ENCODE peak calls at places on chromosomes 5 and 9, in seven cellular contexts. One of them, this sample, is unnamed. For H3K36me3, the result is how much of the 10 kb centered on the place peaks cover.

GRCh38 chr5:134833340-134834032 is 12.3 kb upstream of the C5orf24 start:
- DNase-seq in astrocyte: peak
- DNase-seq in GM23338: no peak
- DNase-seq in CD8-positive, alpha-beta T cell: no peak
- DNase-seq in psoas muscle: no peak
- DNase-seq in PC-9: no peak
- DNase-seq in brain microvascular endothelial cell: peak
- DNase-seq in this sample: no peak

GRCh38 chr9:111348821-111349271 is 18.8 kb upstream of the OR2K2 start:
- DNase-seq in brain microvascular endothelial cell: peak
- DNase-seq in PC-9: peak
- DNase-seq in CD8-positive, alpha-beta T cell: no peak
- DNase-seq in GM23338: no peak
- DNase-seq in psoas muscle: no peak
- DNase-seq in astrocyte: no peak
- DNase-seq in this sample: no peak

GRCh38 chr9:2127486-2127885 is 112.3 kb downstream of the SMARCA2 start:
- DNase-seq in astrocyte: peak
- DNase-seq in GM23338: no peak
- DNase-seq in CD8-positive, alpha-beta T cell: no peak
- DNase-seq in brain microvascular endothelial cell: peak
- DNase-seq in psoas muscle: no peak
- DNase-seq in PC-9: no peak
- DNase-seq in this sample: no peak

GRCh38 chr5:84623034-84623433 is 238.4 kb upstream of the EDIL3 start:
- DNase-seq in GM23338: no peak
- DNase-seq in astrocyte: peak
- DNase-seq in psoas muscle: no peak
- DNase-seq in CD8-positive, alpha-beta T cell: no peak
- DNase-seq in brain microvascular endothelial cell: no peak
- DNase-seq in PC-9: no peak
- DNase-seq in this sample: no peak

GRCh38 chr5:80607832-80608231 is 37.8 kb upstream of the ANKRD34B start:
- DNase-seq in CD8-positive, alpha-beta T cell: no peak
- DNase-seq in psoas muscle: no peak
- DNase-seq in GM23338: no peak
- DNase-seq in brain microvascular endothelial cell: no peak
- DNase-seq in astrocyte: no peak
- DNase-seq in PC-9: no peak
- DNase-seq in this sample: no peak

GRCh38 chr5:114435220-114435481 is 73.3 kb downstream of the KCNN2 start:
- DNase-seq in brain microvascular endothelial cell: no peak
- DNase-seq in PC-9: no peak
- DNase-seq in psoas muscle: no peak
- DNase-seq in astrocyte: no peak
- DNase-seq in CD8-positive, alpha-beta T cell: no peak
- DNase-seq in GM23338: no peak
- DNase-seq in this sample: no peak

GRCh38 chr9:102518324-102518723 is 476.8 kb upstream of the CYLC2 start:
- DNase-seq in psoas muscle: no peak
- DNase-seq in brain microvascular endothelial cell: no peak
- DNase-seq in PC-9: no peak
- DNase-seq in CD8-positive, alpha-beta T cell: no peak
- DNase-seq in GM23338: no peak
- DNase-seq in astrocyte: no peak
- DNase-seq in this sample: no peak

GRCh38 chr9:11663913-11664312 is 1029.3 kb upstream of the TYRP1 start:
- DNase-seq in CD8-positive, alpha-beta T cell: no peak
- DNase-seq in PC-9: no peak
- DNase-seq in brain microvascular endothelial cell: no peak
- DNase-seq in GM23338: no peak
- DNase-seq in psoas muscle: no peak
- DNase-seq in astrocyte: no peak
- DNase-seq in this sample: no peak

GRCh38 chr9:133889498-133890301 is 102.4 kb downstream of the VAV2 start:
- DNase-seq in CD8-positive, alpha-beta T cell: no peak
- DNase-seq in PC-9: no peak
- DNase-seq in brain microvascular endothelial cell: no peak
- DNase-seq in astrocyte: peak
- DNase-seq in psoas muscle: no peak
- DNase-seq in GM23338: no peak
- DNase-seq in this sample: peak

GRCh38 chr9:77731930-77732329 is 83.8 kb upstream of the GNA14 start:
- DNase-seq in brain microvascular endothelial cell: no peak
- DNase-seq in CD8-positive, alpha-beta T cell: no peak
- DNase-seq in GM23338: no peak
- DNase-seq in PC-9: no peak
- DNase-seq in astrocyte: no peak
- DNase-seq in psoas muscle: no peak
- DNase-seq in this sample: peak

GRCh38 chr5:97644896-97645295 is 461.8 kb upstream of the RIOK2 start:
- DNase-seq in PC-9: no peak
- DNase-seq in brain microvascular endothelial cell: no peak
- DNase-seq in GM23338: no peak
- DNase-seq in astrocyte: no peak
- DNase-seq in psoas muscle: no peak
- DNase-seq in CD8-positive, alpha-beta T cell: no peak
- DNase-seq in this sample: no peak

GRCh38 chr5:10607666-10608442 is 44.0 kb downstream of the ANKRD33B start:
- DNase-seq in brain microvascular endothelial cell: peak
- DNase-seq in PC-9: no peak
- DNase-seq in GM23338: peak
- DNase-seq in psoas muscle: peak
- DNase-seq in CD8-positive, alpha-beta T cell: no peak
- DNase-seq in astrocyte: peak
- DNase-seq in this sample: no peak

GRCh38 chr9:32873546-32873945 is 90.2 kb downstream of the TMEM215 start:
- DNase-seq in brain microvascular endothelial cell: no peak
- DNase-seq in psoas muscle: no peak
- DNase-seq in GM23338: no peak
- DNase-seq in PC-9: no peak
- DNase-seq in astrocyte: no peak
- DNase-seq in CD8-positive, alpha-beta T cell: no peak
- DNase-seq in this sample: no peak

GRCh38 chr5:159826351-159827222 is 89.7 kb upstream of the ADRA1B start:
- DNase-seq in GM23338: no peak
- DNase-seq in CD8-positive, alpha-beta T cell: no peak
- DNase-seq in psoas muscle: peak
- DNase-seq in brain microvascular endothelial cell: peak
- DNase-seq in astrocyte: peak
- DNase-seq in PC-9: peak
- DNase-seq in this sample: no peak

GRCh38 chr5:180180198-180180820 is 28.7 kb downstream of the RASGEF1C start:
- DNase-seq in PC-9: no peak
- DNase-seq in psoas muscle: no peak
- DNase-seq in astrocyte: no peak
- DNase-seq in GM23338: no peak
- DNase-seq in CD8-positive, alpha-beta T cell: no peak
- DNase-seq in brain microvascular endothelial cell: no peak
- DNase-seq in this sample: no peak

GRCh38 chr5:29197636-29198035 is 1995.8 kb upstream of the CDH6 start:
- DNase-seq in GM23338: no peak
- DNase-seq in psoas muscle: no peak
- DNase-seq in brain microvascular endothelial cell: no peak
- DNase-seq in astrocyte: peak
- DNase-seq in PC-9: peak
- DNase-seq in CD8-positive, alpha-beta T cell: no peak
- DNase-seq in this sample: no peak

DNA sequence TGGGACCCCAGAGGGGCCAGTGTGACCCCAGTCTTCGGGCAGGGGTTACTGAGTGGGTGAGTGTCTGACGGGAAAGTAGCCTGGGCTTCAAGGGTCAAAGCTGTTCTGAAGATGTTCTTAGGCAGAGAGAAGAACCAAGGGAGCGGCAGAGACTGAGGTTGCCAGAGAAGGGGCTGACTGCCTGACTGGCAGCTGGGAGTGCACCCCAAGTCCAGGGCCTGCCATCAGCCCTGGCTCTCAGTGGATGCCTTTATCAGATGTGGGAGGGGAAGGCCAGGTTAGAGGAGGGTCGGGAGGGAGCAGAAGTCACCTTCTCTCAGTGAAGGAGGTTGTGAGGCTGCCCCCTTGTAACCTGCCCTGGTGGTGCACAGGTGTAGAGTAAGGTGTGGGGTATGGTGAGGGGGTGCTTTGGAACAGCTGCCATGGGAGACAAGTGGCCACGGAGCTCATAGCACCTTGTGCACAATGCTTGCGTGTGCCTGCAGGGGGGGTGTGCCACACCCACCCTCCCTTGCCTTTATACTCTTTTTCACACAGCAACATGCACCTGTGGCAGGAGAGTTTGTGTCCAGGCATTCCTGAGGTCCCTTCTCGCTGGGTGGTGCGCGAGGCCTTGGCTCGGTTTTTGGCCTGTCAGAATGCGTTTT is 18.9 kb downstream of the RALGPS1 start:
- DNase-seq in astrocyte: no peak
- DNase-seq in CD8-positive, alpha-beta T cell: no peak
- DNase-seq in psoas muscle: no peak
- DNase-seq in brain microvascular endothelial cell: no peak
- DNase-seq in GM23338: peak
- DNase-seq in PC-9: no peak
- DNase-seq in this sample: no peak
- TF ChIP-seq CTCF in astrocyte: no peak
- TF ChIP-seq CTCF in CD8-positive, alpha-beta T cell: no peak
- TF ChIP-seq CTCF in psoas muscle: no peak
- TF ChIP-seq CTCF in brain microvascular endothelial cell: no peak
- TF ChIP-seq CTCF in GM23338: peak
- TF ChIP-seq CTCF in PC-9: no peak
- TF ChIP-seq CTCF in this sample: no peak

GRCh38 chr9:132671620-132672412 is 1.6 kb downstream of the GTF3C4 start:
- DNase-seq in GM23338: no peak
- DNase-seq in brain microvascular endothelial cell: no peak
- DNase-seq in CD8-positive, alpha-beta T cell: no peak
- DNase-seq in psoas muscle: no peak
- DNase-seq in PC-9: no peak
- DNase-seq in astrocyte: no peak
- DNase-seq in this sample: no peak
- H3K4me3 ChIP-seq in GM23338: peak
- H3K4me3 ChIP-seq in brain microvascular endothelial cell: peak
- H3K4me3 ChIP-seq in CD8-positive, alpha-beta T cell: peak
- H3K4me3 ChIP-seq in psoas muscle: peak
- H3K4me3 ChIP-seq in PC-9: peak
- H3K4me3 ChIP-seq in astrocyte: peak
- H3K4me3 ChIP-seq in this sample: peak

GRCh38 chr9:129063061-129063460 is 17.9 kb upstream of the DOLPP1 start:
- DNase-seq in PC-9: no peak
- DNase-seq in GM23338: no peak
- DNase-seq in psoas muscle: no peak
- DNase-seq in brain microvascular endothelial cell: no peak
- DNase-seq in CD8-positive, alpha-beta T cell: no peak
- DNase-seq in astrocyte: no peak
- DNase-seq in this sample: no peak

GRCh38 chr9:129058965-129059795 is 21.7 kb upstream of the DOLPP1 start:
- DNase-seq in CD8-positive, alpha-beta T cell: no peak
- DNase-seq in GM23338: no peak
- DNase-seq in brain microvascular endothelial cell: peak
- DNase-seq in psoas muscle: no peak
- DNase-seq in PC-9: peak
- DNase-seq in astrocyte: peak
- DNase-seq in this sample: no peak

GRCh38 chr9:129064499-129064908 is 16.4 kb upstream of the DOLPP1 start:
- DNase-seq in GM23338: no peak
- DNase-seq in brain microvascular endothelial cell: no peak
- DNase-seq in PC-9: no peak
- DNase-seq in psoas muscle: no peak
- DNase-seq in CD8-positive, alpha-beta T cell: no peak
- DNase-seq in astrocyte: no peak
- DNase-seq in this sample: no peak

GRCh38 chr9:129060991-129061390 is 19.9 kb upstream of the DOLPP1 start:
- DNase-seq in PC-9: no peak
- DNase-seq in CD8-positive, alpha-beta T cell: no peak
- DNase-seq in psoas muscle: no peak
- DNase-seq in brain microvascular endothelial cell: no peak
- DNase-seq in astrocyte: no peak
- DNase-seq in GM23338: no peak
- DNase-seq in this sample: no peak

GRCh38 chr9:129059796-129060785 is 20.8 kb upstream of the DOLPP1 start:
- DNase-seq in brain microvascular endothelial cell: no peak
- DNase-seq in CD8-positive, alpha-beta T cell: no peak
- DNase-seq in GM23338: no peak
- DNase-seq in astrocyte: no peak
- DNase-seq in psoas muscle: no peak
- DNase-seq in PC-9: no peak
- DNase-seq in this sample: no peak
- H3K36me3 ChIP-seq in brain microvascular endothelial cell: under half
- H3K36me3 ChIP-seq in CD8-positive, alpha-beta T cell: under half
- H3K36me3 ChIP-seq in GM23338: under half
- H3K36me3 ChIP-seq in astrocyte: under half
- H3K36me3 ChIP-seq in psoas muscle: half or more
- H3K36me3 ChIP-seq in PC-9: under half
- H3K36me3 ChIP-seq in this sample: under half

DNA sequence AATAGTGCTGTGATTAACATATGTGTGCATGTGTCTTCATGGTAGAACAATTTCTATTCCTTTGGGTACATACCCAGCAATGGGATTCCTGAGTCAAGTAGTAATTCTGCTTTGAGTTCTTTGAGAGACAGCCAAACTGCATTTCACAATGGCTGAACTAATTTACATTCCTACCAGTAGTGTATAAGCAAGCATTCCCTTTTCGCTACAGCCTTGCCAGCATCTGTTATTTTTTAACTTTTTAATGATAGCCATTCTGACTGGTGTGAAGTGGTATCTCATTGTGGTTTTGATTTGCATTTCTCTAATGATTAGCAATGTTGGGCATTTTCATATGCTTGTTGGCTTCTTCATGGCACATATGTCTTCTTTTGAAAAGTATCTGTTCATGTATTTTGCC is 308.5 kb downstream of the ARRDC3 start:
- DNase-seq in GM23338: no peak
- DNase-seq in PC-9: no peak
- DNase-seq in CD8-positive, alpha-beta T cell: no peak
- DNase-seq in brain microvascular endothelial cell: peak
- DNase-seq in psoas muscle: no peak
- DNase-seq in astrocyte: peak
- DNase-seq in this sample: peak
- TF ChIP-seq CTCF in GM23338: no peak
- TF ChIP-seq CTCF in PC-9: no peak
- TF ChIP-seq CTCF in CD8-positive, alpha-beta T cell: no peak
- TF ChIP-seq CTCF in brain microvascular endothelial cell: peak
- TF ChIP-seq CTCF in psoas muscle: no peak
- TF ChIP-seq CTCF in astrocyte: peak
- TF ChIP-seq CTCF in this sample: peak

GRCh38 chr5:151904127-151904526 is 20.5 kb downstream of the GLRA1 start:
- DNase-seq in psoas muscle: no peak
- DNase-seq in GM23338: no peak
- DNase-seq in astrocyte: no peak
- DNase-seq in PC-9: no peak
- DNase-seq in CD8-positive, alpha-beta T cell: no peak
- DNase-seq in brain microvascular endothelial cell: no peak
- DNase-seq in this sample: no peak

GRCh38 chr5:151901611-151902010 is 23.0 kb downstream of the GLRA1 start:
- DNase-seq in GM23338: no peak
- DNase-seq in PC-9: no peak
- DNase-seq in psoas muscle: no peak
- DNase-seq in brain microvascular endothelial cell: no peak
- DNase-seq in CD8-positive, alpha-beta T cell: no peak
- DNase-seq in astrocyte: no peak
- DNase-seq in this sample: no peak

GRCh38 chr5:151904921-151905320 is 19.7 kb downstream of the GLRA1 start:
- DNase-seq in PC-9: no peak
- DNase-seq in psoas muscle: no peak
- DNase-seq in GM23338: no peak
- DNase-seq in brain microvascular endothelial cell: peak
- DNase-seq in astrocyte: peak
- DNase-seq in CD8-positive, alpha-beta T cell: no peak
- DNase-seq in this sample: no peak

GRCh38 chr5:151902215-151902614 is 22.4 kb downstream of the GLRA1 start:
- DNase-seq in GM23338: no peak
- DNase-seq in CD8-positive, alpha-beta T cell: no peak
- DNase-seq in psoas muscle: no peak
- DNase-seq in PC-9: no peak
- DNase-seq in astrocyte: no peak
- DNase-seq in brain microvascular endothelial cell: no peak
- DNase-seq in this sample: no peak

GRCh38 chr5:151903243-151903653 is 21.4 kb downstream of the GLRA1 start:
- DNase-seq in astrocyte: no peak
- DNase-seq in GM23338: peak
- DNase-seq in CD8-positive, alpha-beta T cell: no peak
- DNase-seq in brain microvascular endothelial cell: no peak
- DNase-seq in psoas muscle: no peak
- DNase-seq in PC-9: no peak
- DNase-seq in this sample: peak
- H3K4me3 ChIP-seq in astrocyte: no peak
- H3K4me3 ChIP-seq in GM23338: no peak
- H3K4me3 ChIP-seq in CD8-positive, alpha-beta T cell: no peak
- H3K4me3 ChIP-seq in brain microvascular endothelial cell: no peak
- H3K4me3 ChIP-seq in psoas muscle: no peak
- H3K4me3 ChIP-seq in PC-9: no peak
- H3K4me3 ChIP-seq in this sample: no peak

This sample was measured in A673.